ENCODE peak calls at places on chromosomes 4 and X, in nine cellular contexts. One of them, this sample, is unnamed.

GRCh38 chr4:21752616-21753015 is 196.0 kb downstream of the KCNIP4 start:
- DNase-seq in BE2C: no peak
- DNase-seq in CD8-positive, alpha-beta T cell: no peak
- DNase-seq in spleen: no peak
- DNase-seq in brain microvascular endothelial cell: no peak
- DNase-seq in neural crest cell: no peak
- DNase-seq in thyroid gland: no peak
- DNase-seq in fibroblast of lung: no peak
- DNase-seq in pancreas: no peak
- DNase-seq in this sample: no peak

GRCh38 chr4:86497980-86498379 is 96.1 kb upstream of the PTPN13 start:
- DNase-seq in neural crest cell: no peak
- DNase-seq in thyroid gland: peak
- DNase-seq in CD8-positive, alpha-beta T cell: no peak
- DNase-seq in BE2C: no peak
- DNase-seq in fibroblast of lung: no peak
- DNase-seq in spleen: no peak
- DNase-seq in brain microvascular endothelial cell: peak
- DNase-seq in pancreas: no peak
- DNase-seq in this sample: no peak

GRCh38 chrX:1185556-1185955 is 26.9 kb downstream of the CRLF2 start:
- DNase-seq in fibroblast of lung: no peak
- DNase-seq in neural crest cell: no peak
- DNase-seq in BE2C: no peak
- DNase-seq in pancreas: no peak
- DNase-seq in CD8-positive, alpha-beta T cell: no peak
- DNase-seq in brain microvascular endothelial cell: no peak
- DNase-seq in thyroid gland: no peak
- DNase-seq in spleen: peak
- DNase-seq in this sample: no peak

GRCh38 chr4:1512081-1512737 is 106.0 kb upstream of the NKX1-1 start:
- DNase-seq in CD8-positive, alpha-beta T cell: no peak
- DNase-seq in fibroblast of lung: no peak
- DNase-seq in BE2C: no peak
- DNase-seq in spleen: peak
- DNase-seq in neural crest cell: no peak
- DNase-seq in thyroid gland: no peak
- DNase-seq in pancreas: no peak
- DNase-seq in brain microvascular endothelial cell: no peak
- DNase-seq in this sample: no peak

GRCh38 chrX:71492086-71493065 is 40.5 kb upstream of the OGT start:
- DNase-seq in fibroblast of lung: peak
- DNase-seq in thyroid gland: peak
- DNase-seq in spleen: peak
- DNase-seq in BE2C: peak
- DNase-seq in neural crest cell: no peak
- DNase-seq in brain microvascular endothelial cell: peak
- DNase-seq in pancreas: peak
- DNase-seq in CD8-positive, alpha-beta T cell: peak
- DNase-seq in this sample: peak

GRCh38 chrX:67555578-67556203 is 11.9 kb downstream of the AR start:
- DNase-seq in neural crest cell: no peak
- DNase-seq in CD8-positive, alpha-beta T cell: no peak
- DNase-seq in brain microvascular endothelial cell: peak
- DNase-seq in BE2C: no peak
- DNase-seq in pancreas: peak
- DNase-seq in fibroblast of lung: peak
- DNase-seq in thyroid gland: peak
- DNase-seq in spleen: no peak
- DNase-seq in this sample: no peak

GRCh38 chr4:180923476-180923875 is 1319.7 kb upstream of the TENM3 start:
- DNase-seq in fibroblast of lung: peak
- DNase-seq in BE2C: no peak
- DNase-seq in pancreas: no peak
- DNase-seq in brain microvascular endothelial cell: no peak
- DNase-seq in spleen: no peak
- DNase-seq in CD8-positive, alpha-beta T cell: no peak
- DNase-seq in neural crest cell: no peak
- DNase-seq in thyroid gland: no peak
- DNase-seq in this sample: no peak

GRCh38 chr4:139184129-139184528 is 7.1 kb upstream of the ELF2 start:
- DNase-seq in neural crest cell: no peak
- DNase-seq in CD8-positive, alpha-beta T cell: no peak
- DNase-seq in pancreas: no peak
- DNase-seq in fibroblast of lung: peak
- DNase-seq in thyroid gland: no peak
- DNase-seq in BE2C: no peak
- DNase-seq in spleen: no peak
- DNase-seq in brain microvascular endothelial cell: no peak
- DNase-seq in this sample: peak

GRCh38 chr4:182881928-182882327 is 35.3 kb downstream of the DCTD start:
- DNase-seq in pancreas: peak
- DNase-seq in thyroid gland: peak
- DNase-seq in neural crest cell: no peak
- DNase-seq in brain microvascular endothelial cell: no peak
- DNase-seq in CD8-positive, alpha-beta T cell: no peak
- DNase-seq in BE2C: peak
- DNase-seq in fibroblast of lung: no peak
- DNase-seq in spleen: peak
- DNase-seq in this sample: no peak

GRCh38 chr4:166279261-166279660 is 406.2 kb downstream of the TLL1 start:
- DNase-seq in pancreas: no peak
- DNase-seq in thyroid gland: no peak
- DNase-seq in fibroblast of lung: no peak
- DNase-seq in spleen: no peak
- DNase-seq in BE2C: no peak
- DNase-seq in neural crest cell: no peak
- DNase-seq in brain microvascular endothelial cell: no peak
- DNase-seq in CD8-positive, alpha-beta T cell: no peak
- DNase-seq in this sample: no peak

GRCh38 chrX:45497290-45497689 is 296.6 kb upstream of the DIPK2B start:
- DNase-seq in CD8-positive, alpha-beta T cell: no peak
- DNase-seq in spleen: no peak
- DNase-seq in neural crest cell: no peak
- DNase-seq in pancreas: no peak
- DNase-seq in thyroid gland: no peak
- DNase-seq in brain microvascular endothelial cell: no peak
- DNase-seq in fibroblast of lung: no peak
- DNase-seq in BE2C: no peak
- DNase-seq in this sample: no peak

GRCh38 chrX:17860811-17861495 is at the start of gene RAI2:
- DNase-seq in BE2C: peak
- DNase-seq in thyroid gland: peak
- DNase-seq in spleen: no peak
- DNase-seq in pancreas: peak
- DNase-seq in brain microvascular endothelial cell: no peak
- DNase-seq in neural crest cell: peak
- DNase-seq in CD8-positive, alpha-beta T cell: peak
- DNase-seq in fibroblast of lung: no peak
- DNase-seq in this sample: peak

GRCh38 chrX:45134775-45135174 is 65.9 kb downstream of the DIPK2B start:
- DNase-seq in spleen: no peak
- DNase-seq in thyroid gland: no peak
- DNase-seq in CD8-positive, alpha-beta T cell: no peak
- DNase-seq in brain microvascular endothelial cell: no peak
- DNase-seq in pancreas: no peak
- DNase-seq in BE2C: no peak
- DNase-seq in fibroblast of lung: no peak
- DNase-seq in neural crest cell: no peak
- DNase-seq in this sample: no peak

GRCh38 chr4:23947826-23948225 is 58.0 kb upstream of the PPARGC1A start:
- DNase-seq in BE2C: no peak
- DNase-seq in CD8-positive, alpha-beta T cell: no peak
- DNase-seq in spleen: no peak
- DNase-seq in brain microvascular endothelial cell: peak
- DNase-seq in pancreas: no peak
- DNase-seq in fibroblast of lung: no peak
- DNase-seq in neural crest cell: no peak
- DNase-seq in thyroid gland: no peak
- DNase-seq in this sample: no peak

GRCh38 chr4:161650812-161651211 is 513.0 kb downstream of the FSTL5 start:
- DNase-seq in BE2C: no peak
- DNase-seq in brain microvascular endothelial cell: no peak
- DNase-seq in spleen: no peak
- DNase-seq in thyroid gland: no peak
- DNase-seq in CD8-positive, alpha-beta T cell: no peak
- DNase-seq in neural crest cell: no peak
- DNase-seq in pancreas: no peak
- DNase-seq in fibroblast of lung: no peak
- DNase-seq in this sample: no peak

GRCh38 chr4:66639361-66639760 is 905.9 kb downstream of the CENPC start:
- DNase-seq in thyroid gland: no peak
- DNase-seq in pancreas: no peak
- DNase-seq in spleen: no peak
- DNase-seq in neural crest cell: no peak
- DNase-seq in CD8-positive, alpha-beta T cell: no peak
- DNase-seq in brain microvascular endothelial cell: no peak
- DNase-seq in fibroblast of lung: no peak
- DNase-seq in BE2C: no peak
- DNase-seq in this sample: no peak

GRCh38 chr4:76748649-76749048 is 149.3 kb downstream of the SOWAHB start:
- DNase-seq in CD8-positive, alpha-beta T cell: no peak
- DNase-seq in BE2C: peak
- DNase-seq in brain microvascular endothelial cell: peak
- DNase-seq in fibroblast of lung: peak
- DNase-seq in neural crest cell: no peak
- DNase-seq in pancreas: peak
- DNase-seq in spleen: no peak
- DNase-seq in thyroid gland: peak
- DNase-seq in this sample: peak

GRCh38 chrX:28391528-28391927 is 195.7 kb upstream of the IL1RAPL1 start:
- DNase-seq in thyroid gland: no peak
- DNase-seq in CD8-positive, alpha-beta T cell: no peak
- DNase-seq in pancreas: no peak
- DNase-seq in fibroblast of lung: peak
- DNase-seq in spleen: no peak
- DNase-seq in brain microvascular endothelial cell: peak
- DNase-seq in neural crest cell: no peak
- DNase-seq in BE2C: no peak
- DNase-seq in this sample: no peak

GRCh38 chrX:150362599-150363481 is at the start of gene MAMLD1:
- DNase-seq in brain microvascular endothelial cell: peak
- DNase-seq in BE2C: no peak
- DNase-seq in thyroid gland: peak
- DNase-seq in pancreas: peak
- DNase-seq in fibroblast of lung: peak
- DNase-seq in CD8-positive, alpha-beta T cell: peak
- DNase-seq in neural crest cell: peak
- DNase-seq in spleen: peak
- DNase-seq in this sample: peak

GRCh38 chrX:94515009-94515408 is 841.0 kb downstream of the FAM133A start:
- DNase-seq in CD8-positive, alpha-beta T cell: no peak
- DNase-seq in brain microvascular endothelial cell: no peak
- DNase-seq in thyroid gland: no peak
- DNase-seq in spleen: no peak
- DNase-seq in BE2C: no peak
- DNase-seq in fibroblast of lung: no peak
- DNase-seq in neural crest cell: no peak
- DNase-seq in pancreas: no peak
- DNase-seq in this sample: no peak
- TF ChIP-seq CTCF in CD8-positive, alpha-beta T cell: no peak
- TF ChIP-seq CTCF in brain microvascular endothelial cell: no peak
- TF ChIP-seq CTCF in thyroid gland: no peak
- TF ChIP-seq CTCF in spleen: no peak
- TF ChIP-seq CTCF in BE2C: no peak
- TF ChIP-seq CTCF in fibroblast of lung: no peak
- TF ChIP-seq CTCF in neural crest cell: no peak
- TF ChIP-seq CTCF in pancreas: no peak
- TF ChIP-seq CTCF in this sample: no peak

GRCh38 chrX:127578395-127578794 is 473.8 kb downstream of the ACTRT1 start:
- DNase-seq in BE2C: no peak
- DNase-seq in CD8-positive, alpha-beta T cell: no peak
- DNase-seq in fibroblast of lung: no peak
- DNase-seq in neural crest cell: no peak
- DNase-seq in pancreas: no peak
- DNase-seq in brain microvascular endothelial cell: no peak
- DNase-seq in thyroid gland: no peak
- DNase-seq in spleen: no peak
- DNase-seq in this sample: no peak
- TF ChIP-seq CTCF in BE2C: no peak
- TF ChIP-seq CTCF in CD8-positive, alpha-beta T cell: no peak
- TF ChIP-seq CTCF in fibroblast of lung: no peak
- TF ChIP-seq CTCF in neural crest cell: no peak
- TF ChIP-seq CTCF in pancreas: no peak
- TF ChIP-seq CTCF in brain microvascular endothelial cell: no peak
- TF ChIP-seq CTCF in thyroid gland: no peak
- TF ChIP-seq CTCF in spleen: no peak
- TF ChIP-seq CTCF in this sample: no peak

DNA sequence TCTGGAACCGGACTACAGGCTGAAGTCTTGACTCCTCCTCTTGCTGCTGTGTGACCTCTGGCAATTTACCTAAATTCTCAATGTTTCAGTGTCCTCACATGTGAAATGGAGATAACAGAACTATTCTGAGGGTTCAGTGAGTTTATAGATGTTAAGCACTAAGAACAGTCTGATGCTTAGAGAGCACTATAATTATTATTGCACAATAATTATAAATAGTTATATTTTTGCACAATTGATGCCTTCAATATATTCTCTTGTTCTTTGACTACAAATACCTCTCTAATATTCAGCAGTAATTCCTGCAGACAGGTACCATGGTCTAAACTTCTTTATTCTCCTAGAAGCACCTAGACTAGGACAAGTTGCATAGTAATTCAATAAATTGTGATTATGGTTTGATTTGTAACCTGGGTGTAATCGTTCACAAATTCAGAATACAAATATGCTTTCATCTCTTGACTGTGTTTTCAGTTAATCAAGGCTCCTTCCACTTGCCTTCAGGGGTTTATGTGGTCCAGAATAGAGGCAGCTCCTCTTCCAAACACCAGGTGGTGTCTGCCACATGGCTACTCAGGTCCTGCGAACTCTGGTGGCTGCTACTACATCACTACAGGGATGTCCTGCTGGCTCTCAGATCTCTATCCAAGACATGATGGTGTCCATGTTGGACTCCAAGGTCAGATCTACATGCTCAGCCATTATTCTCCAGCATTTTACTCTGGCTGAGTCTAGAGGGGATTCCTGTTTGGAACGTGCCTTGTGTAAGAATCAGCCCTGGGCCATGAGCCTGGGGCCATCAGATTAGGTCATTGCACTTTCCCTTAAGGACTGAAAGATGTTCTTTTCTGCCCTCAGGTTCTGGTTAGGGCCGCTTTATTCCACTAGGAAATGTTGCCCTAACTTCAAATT is 103.4 kb downstream of the QRFPR start:
- DNase-seq in thyroid gland: no peak
- DNase-seq in brain microvascular endothelial cell: no peak
- DNase-seq in fibroblast of lung: no peak
- DNase-seq in neural crest cell: no peak
- DNase-seq in spleen: no peak
- DNase-seq in BE2C: peak
- DNase-seq in pancreas: no peak
- DNase-seq in CD8-positive, alpha-beta T cell: no peak
- DNase-seq in this sample: no peak
- TF ChIP-seq CTCF in thyroid gland: no peak
- TF ChIP-seq CTCF in brain microvascular endothelial cell: peak
- TF ChIP-seq CTCF in fibroblast of lung: peak
- TF ChIP-seq CTCF in neural crest cell: peak
- TF ChIP-seq CTCF in spleen: no peak
- TF ChIP-seq CTCF in BE2C: peak
- TF ChIP-seq CTCF in pancreas: no peak
- TF ChIP-seq CTCF in CD8-positive, alpha-beta T cell: no peak
- TF ChIP-seq CTCF in this sample: no peak

GRCh38 chr4:146340798-146341197 is 126.5 kb downstream of the REELD1 start:
- DNase-seq in CD8-positive, alpha-beta T cell: no peak
- DNase-seq in brain microvascular endothelial cell: no peak
- DNase-seq in neural crest cell: no peak
- DNase-seq in pancreas: no peak
- DNase-seq in fibroblast of lung: peak
- DNase-seq in BE2C: no peak
- DNase-seq in spleen: no peak
- DNase-seq in thyroid gland: no peak
- DNase-seq in this sample: no peak
- TF ChIP-seq CTCF in CD8-positive, alpha-beta T cell: no peak
- TF ChIP-seq CTCF in brain microvascular endothelial cell: peak
- TF ChIP-seq CTCF in neural crest cell: peak
- TF ChIP-seq CTCF in pancreas: no peak
- TF ChIP-seq CTCF in fibroblast of lung: peak
- TF ChIP-seq CTCF in BE2C: peak
- TF ChIP-seq CTCF in spleen: peak
- TF ChIP-seq CTCF in thyroid gland: peak
- TF ChIP-seq CTCF in this sample: peak

This sample was measured in GM13976.